ENCODE peak calls at places on chromosomes 11 and 22, in five cellular contexts. One of them, this sample, is unnamed.

GRCh38 chr11:95065336-95065735 is 1.4 kb upstream of the SRSF8 start:
- DNase-seq in GM12865: no peak
- DNase-seq in lung: no peak
- DNase-seq in brain microvascular endothelial cell: no peak
- DNase-seq in epithelial cell of proximal tubule: no peak
- DNase-seq in this sample: no peak

GRCh38 chr22:19503869-19504268 is 20.3 kb downstream of the CLDN5 start:
- DNase-seq in GM12865: no peak
- DNase-seq in lung: no peak
- DNase-seq in brain microvascular endothelial cell: no peak
- DNase-seq in epithelial cell of proximal tubule: no peak
- DNase-seq in this sample: no peak

GRCh38 chr11:71321433-71322191 is 69.2 kb upstream of the SHANK2 start:
- DNase-seq in GM12865: no peak
- DNase-seq in lung: no peak
- DNase-seq in brain microvascular endothelial cell: no peak
- DNase-seq in epithelial cell of proximal tubule: no peak
- DNase-seq in this sample: no peak

GRCh38 chr22:45918455-45919370 is 58.2 kb downstream of the WNT7B start:
- DNase-seq in GM12865: no peak
- DNase-seq in lung: peak; percentile 47
- DNase-seq in brain microvascular endothelial cell: no peak
- DNase-seq in epithelial cell of proximal tubule: no peak
- DNase-seq in this sample: no peak

GRCh38 chr11:111975076-111975806 is 38.1 kb downstream of the DIXDC1 start:
- DNase-seq in GM12865: peak; percentile 8
- DNase-seq in lung: no peak
- DNase-seq in brain microvascular endothelial cell: no peak
- DNase-seq in epithelial cell of proximal tubule: no peak
- DNase-seq in this sample: no peak

GRCh38 chr22:30038219-30038618 is 42.0 kb upstream of the HORMAD2 start:
- DNase-seq in GM12865: no peak
- DNase-seq in lung: no peak
- DNase-seq in brain microvascular endothelial cell: peak; percentile 70
- DNase-seq in epithelial cell of proximal tubule: peak; percentile 49
- DNase-seq in this sample: no peak

GRCh38 chr11:129283141-129283540 is 91.0 kb upstream of the ARHGAP32 start:
- DNase-seq in GM12865: no peak
- DNase-seq in lung: no peak
- DNase-seq in brain microvascular endothelial cell: no peak
- DNase-seq in epithelial cell of proximal tubule: no peak
- DNase-seq in this sample: no peak

GRCh38 chr11:25625094-25625493 is 706.8 kb upstream of the ANO3 start:
- DNase-seq in GM12865: no peak
- DNase-seq in lung: no peak
- DNase-seq in brain microvascular endothelial cell: no peak
- DNase-seq in epithelial cell of proximal tubule: no peak
- DNase-seq in this sample: no peak

GRCh38 chr11:115911656-115912055 is 407.4 kb upstream of the CADM1 start:
- DNase-seq in GM12865: no peak
- DNase-seq in lung: no peak
- DNase-seq in brain microvascular endothelial cell: no peak
- DNase-seq in epithelial cell of proximal tubule: no peak
- DNase-seq in this sample: no peak

GRCh38 chr11:20623258-20623657 is 23.9 kb downstream of the SLC6A5 start:
- DNase-seq in GM12865: no peak
- DNase-seq in lung: no peak
- DNase-seq in brain microvascular endothelial cell: no peak
- DNase-seq in epithelial cell of proximal tubule: no peak
- DNase-seq in this sample: no peak

GRCh38 chr22:41584881-41585280 is 4.8 kb downstream of the PMM1 start:
- DNase-seq in GM12865: no peak
- DNase-seq in lung: no peak
- DNase-seq in brain microvascular endothelial cell: no peak
- DNase-seq in epithelial cell of proximal tubule: no peak
- DNase-seq in this sample: no peak

GRCh38 chr11:15927196-15927865 is 429.0 kb downstream of the SOX6 start:
- DNase-seq in GM12865: no peak
- DNase-seq in lung: no peak
- DNase-seq in brain microvascular endothelial cell: no peak
- DNase-seq in epithelial cell of proximal tubule: no peak
- DNase-seq in this sample: no peak

GRCh38 chr11:128582496-128583366 is 4.6 kb downstream of the ETS1 start:
- DNase-seq in GM12865: no peak
- DNase-seq in lung: no peak
- DNase-seq in brain microvascular endothelial cell: peak; percentile 98
- DNase-seq in epithelial cell of proximal tubule: peak; percentile 67
- DNase-seq in this sample: no peak

GRCh38 chr11:36818410-36818809 is 220.4 kb upstream of the RAG2 start:
- DNase-seq in GM12865: peak; percentile 22
- DNase-seq in lung: no peak
- DNase-seq in brain microvascular endothelial cell: no peak
- DNase-seq in epithelial cell of proximal tubule: no peak
- DNase-seq in this sample: no peak

GRCh38 chr11:126430581-126431320 is 75.3 kb downstream of the ST3GAL4 start:
- DNase-seq in GM12865: no peak
- DNase-seq in lung: no peak
- DNase-seq in brain microvascular endothelial cell: no peak
- DNase-seq in epithelial cell of proximal tubule: no peak
- DNase-seq in this sample: no peak

GRCh38 chr11:128627666-128628342 is 40.4 kb upstream of the ETS1 start:
- DNase-seq in GM12865: peak; percentile 81
- DNase-seq in lung: no peak
- DNase-seq in brain microvascular endothelial cell: no peak
- DNase-seq in epithelial cell of proximal tubule: no peak
- DNase-seq in this sample: peak; percentile 56

GRCh38 chr22:30875481-30876215 is 92.9 kb downstream of the MORC2 start:
- DNase-seq in GM12865: no peak
- DNase-seq in lung: no peak
- DNase-seq in brain microvascular endothelial cell: no peak
- DNase-seq in epithelial cell of proximal tubule: no peak
- DNase-seq in this sample: no peak

GRCh38 chr11:15053201-15053685 is 20.1 kb upstream of the CALCB start:
- DNase-seq in GM12865: no peak
- DNase-seq in lung: no peak
- DNase-seq in brain microvascular endothelial cell: no peak
- DNase-seq in epithelial cell of proximal tubule: peak; percentile 70
- DNase-seq in this sample: no peak

GRCh38 chr22:21570398-21570797 is 2.9 kb downstream of the UBE2L3 start:
- DNase-seq in GM12865: no peak
- DNase-seq in lung: no peak
- DNase-seq in brain microvascular endothelial cell: no peak
- DNase-seq in epithelial cell of proximal tubule: no peak
- DNase-seq in this sample: no peak

GRCh38 chr22:45211435-45211834 is 29.3 kb downstream of the KIAA0930 start:
- DNase-seq in GM12865: no peak
- DNase-seq in lung: no peak
- DNase-seq in brain microvascular endothelial cell: no peak
- DNase-seq in epithelial cell of proximal tubule: no peak
- DNase-seq in this sample: no peak

GRCh38 chr11:66469441-66469840 is 2.7 kb downstream of the PELI3 start:
- DNase-seq in GM12865: no peak
- DNase-seq in lung: no peak
- DNase-seq in brain microvascular endothelial cell: no peak
- DNase-seq in epithelial cell of proximal tubule: no peak
- DNase-seq in this sample: no peak

GRCh38 chr11:35786918-35787557 is 124.5 kb downstream of the TRIM44 start:
- DNase-seq in GM12865: no peak
- DNase-seq in lung: no peak
- DNase-seq in brain microvascular endothelial cell: peak; percentile 32
- DNase-seq in epithelial cell of proximal tubule: no peak
- DNase-seq in this sample: no peak

GRCh38 chr11:65444314-65445051 is 21.9 kb downstream of the NEAT1 start:
- DNase-seq in GM12865: no peak
- DNase-seq in lung: peak; percentile 30
- DNase-seq in brain microvascular endothelial cell: peak; percentile 36
- DNase-seq in epithelial cell of proximal tubule: no peak
- DNase-seq in this sample: peak; percentile 74

GRCh38 chr22:48882636-48883200 is 945.0 kb downstream of the BRD1 start:
- DNase-seq in GM12865: no peak
- DNase-seq in lung: no peak
- DNase-seq in brain microvascular endothelial cell: no peak
- DNase-seq in epithelial cell of proximal tubule: no peak
- DNase-seq in this sample: no peak

GRCh38 chr22:39592104-39593060 is 21.8 kb downstream of the CACNA1I start:
- DNase-seq in GM12865: no peak
- DNase-seq in lung: no peak
- DNase-seq in brain microvascular endothelial cell: peak; percentile 71
- DNase-seq in epithelial cell of proximal tubule: peak; percentile 29
- DNase-seq in this sample: no peak

GRCh38 chr11:45994421-45995341 is 72.2 kb downstream of the LARGE2 start:
- DNase-seq in GM12865: no peak
- DNase-seq in lung: no peak
- DNase-seq in brain microvascular endothelial cell: peak; percentile 7
- DNase-seq in epithelial cell of proximal tubule: no peak
- DNase-seq in this sample: no peak

GRCh38 chr11:68026391-68027105 is 3.9 kb upstream of the NDUFS8 start:
- DNase-seq in GM12865: no peak
- DNase-seq in lung: no peak
- DNase-seq in brain microvascular endothelial cell: no peak
- DNase-seq in epithelial cell of proximal tubule: no peak
- DNase-seq in this sample: no peak

GRCh38 chr22:40449676-40450035 is 79.3 kb downstream of the SGSM3 start:
- DNase-seq in GM12865: no peak
- DNase-seq in lung: no peak
- DNase-seq in brain microvascular endothelial cell: peak; percentile 37
- DNase-seq in epithelial cell of proximal tubule: no peak
- DNase-seq in this sample: no peak

GRCh38 chr11:23123766-23124165 is 263.5 kb upstream of the CCDC179 start:
- DNase-seq in GM12865: no peak
- DNase-seq in lung: no peak
- DNase-seq in brain microvascular endothelial cell: peak; percentile 55
- DNase-seq in epithelial cell of proximal tubule: no peak
- DNase-seq in this sample: no peak

GRCh38 chr22:50544078-50544745 is 1.5 kb upstream of the KLHDC7B start:
- DNase-seq in GM12865: peak; percentile 83
- DNase-seq in lung: peak; percentile 82
- DNase-seq in brain microvascular endothelial cell: peak; percentile 54
- DNase-seq in epithelial cell of proximal tubule: no peak
- DNase-seq in this sample: peak; percentile 76

GRCh38 chr11:45217991-45218390 is 68.2 kb downstream of the SYT13 start:
- DNase-seq in GM12865: no peak
- DNase-seq in lung: no peak
- DNase-seq in brain microvascular endothelial cell: no peak
- DNase-seq in epithelial cell of proximal tubule: no peak
- DNase-seq in this sample: no peak

GRCh38 chr11:35114901-35115687 is 23.9 kb upstream of the CD44 start:
- DNase-seq in GM12865: peak; percentile 32
- DNase-seq in lung: no peak
- DNase-seq in brain microvascular endothelial cell: no peak
- DNase-seq in epithelial cell of proximal tubule: no peak
- DNase-seq in this sample: no peak

GRCh38 chr11:8911040-8911823 is at the start of gene AKIP1:
- DNase-seq in GM12865: peak; percentile 95
- DNase-seq in lung: peak; percentile 94
- DNase-seq in brain microvascular endothelial cell: peak; percentile 87
- DNase-seq in epithelial cell of proximal tubule: peak; percentile 13
- DNase-seq in this sample: peak; percentile 94

GRCh38 chr11:73324116-73324515 is 16.0 kb downstream of the ARHGEF17 start:
- DNase-seq in GM12865: no peak
- DNase-seq in lung: no peak
- DNase-seq in brain microvascular endothelial cell: no peak
- DNase-seq in epithelial cell of proximal tubule: no peak
- DNase-seq in this sample: no peak
- H3K4me3 ChIP-seq in GM12865: no peak overlapping the region
- H3K4me3 ChIP-seq in lung: no peak overlapping the region
- H3K4me3 ChIP-seq in brain microvascular endothelial cell: no peak overlapping the region
- H3K4me3 ChIP-seq in epithelial cell of proximal tubule: no peak overlapping the region
- H3K4me3 ChIP-seq in this sample: no peak overlapping the region

DNA sequence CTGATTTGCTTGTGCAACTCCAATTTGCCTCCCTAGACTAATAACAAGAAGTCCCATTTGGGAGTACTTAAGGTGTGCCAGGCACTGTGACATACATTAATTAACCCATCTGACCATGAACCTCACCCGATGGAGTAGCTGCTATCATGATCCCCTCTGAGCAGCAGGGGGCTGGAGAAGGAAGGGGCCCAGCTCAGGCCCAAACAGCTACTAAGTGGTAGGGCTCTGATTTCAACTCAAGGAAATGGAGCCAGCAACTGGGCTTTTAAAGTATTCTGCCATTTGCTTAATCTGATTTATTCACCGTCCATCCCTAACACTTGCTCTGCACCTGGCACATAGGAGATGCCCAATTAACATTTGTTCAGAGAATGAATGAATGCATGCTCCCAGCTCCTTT is 1.2 kb downstream of the CRYBB1 start:
- DNase-seq in GM12865: no peak
- DNase-seq in lung: no peak
- DNase-seq in brain microvascular endothelial cell: no peak
- DNase-seq in epithelial cell of proximal tubule: no peak
- DNase-seq in this sample: no peak
- H3K4me3 ChIP-seq in GM12865: no peak overlapping the region
- H3K4me3 ChIP-seq in lung: no peak overlapping the region
- H3K4me3 ChIP-seq in brain microvascular endothelial cell: no peak overlapping the region
- H3K4me3 ChIP-seq in epithelial cell of proximal tubule: no peak overlapping the region
- H3K4me3 ChIP-seq in this sample: no peak overlapping the region

GRCh38 chr11:1323779-1324178 is 14.3 kb upstream of the TOLLIP start:
- DNase-seq in GM12865: no peak
- DNase-seq in lung: no peak
- DNase-seq in brain microvascular endothelial cell: no peak
- DNase-seq in epithelial cell of proximal tubule: no peak
- DNase-seq in this sample: no peak
- H3K4me3 ChIP-seq in GM12865: no peak overlapping the region
- H3K4me3 ChIP-seq in lung: no peak overlapping the region
- H3K4me3 ChIP-seq in brain microvascular endothelial cell: no peak overlapping the region
- H3K4me3 ChIP-seq in epithelial cell of proximal tubule: no peak overlapping the region
- H3K4me3 ChIP-seq in this sample: no peak overlapping the region

GRCh38 chr11:28104984-28105383 is 3.0 kb downstream of the KIF18A start:
- DNase-seq in GM12865: no peak
- DNase-seq in lung: no peak
- DNase-seq in brain microvascular endothelial cell: no peak
- DNase-seq in epithelial cell of proximal tubule: no peak
- DNase-seq in this sample: no peak

GRCh38 chr11:28104425-28104824 is 3.5 kb downstream of the KIF18A start:
- DNase-seq in GM12865: no peak
- DNase-seq in lung: no peak
- DNase-seq in brain microvascular endothelial cell: no peak
- DNase-seq in epithelial cell of proximal tubule: no peak
- DNase-seq in this sample: no peak

GRCh38 chr11:28107331-28107725 is 628 bp downstream of the KIF18A start:
- DNase-seq in GM12865: peak; percentile 44
- DNase-seq in lung: no peak
- DNase-seq in brain microvascular endothelial cell: peak; percentile 23
- DNase-seq in epithelial cell of proximal tubule: no peak
- DNase-seq in this sample: no peak

GRCh38 chr11:28106351-28107043 is 1.5 kb downstream of the KIF18A start:
- DNase-seq in GM12865: no peak
- DNase-seq in lung: no peak
- DNase-seq in brain microvascular endothelial cell: no peak
- DNase-seq in epithelial cell of proximal tubule: no peak
- DNase-seq in this sample: no peak

DNA sequence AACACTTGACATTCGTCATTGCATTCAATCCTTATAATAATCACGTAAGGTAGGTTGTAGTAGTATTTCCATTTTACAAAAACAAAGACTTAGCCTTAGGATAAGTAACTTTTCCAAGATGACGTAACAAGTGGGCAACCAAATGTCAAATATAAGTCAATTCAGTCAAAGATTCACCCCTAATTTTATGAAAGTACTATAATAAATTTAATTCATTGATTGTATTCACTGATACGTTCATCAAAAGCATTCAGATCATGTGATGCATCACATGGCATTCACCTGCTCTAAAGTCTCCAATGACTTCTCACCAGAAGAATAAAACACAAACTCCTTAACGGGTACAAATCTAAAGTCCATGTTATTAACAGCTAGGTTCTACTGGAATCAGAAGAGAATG is 2.1 kb downstream of the KIF18A start:
- DNase-seq in GM12865: no peak
- DNase-seq in lung: no peak
- DNase-seq in brain microvascular endothelial cell: no peak
- DNase-seq in epithelial cell of proximal tubule: no peak
- DNase-seq in this sample: no peak
- H3K4me3 ChIP-seq in GM12865: peak overlapping the region; percentile 82
- H3K4me3 ChIP-seq in lung: no peak overlapping the region
- H3K4me3 ChIP-seq in brain microvascular endothelial cell: no peak overlapping the region
- H3K4me3 ChIP-seq in epithelial cell of proximal tubule: no peak overlapping the region
- H3K4me3 ChIP-seq in this sample: no peak overlapping the region

This sample was measured in right atrium auricular region.